ENCODE peak calls at places on chromosomes 1 and 21, in six cellular contexts. R is PC-9, N is OCI-LY7, H is mammary epithelial cell, L is astrocyte, D is HCT116. I is an unnamed sample.

GRCh38 chr1:224501836-224502235 is 67.2 kb upstream of the WDR26 start:
- DNase-seq in H (no peak), D (no peak), R (no peak), L (no peak), N (no peak), I (no peak)

GRCh38 chr21:26814374-26814773 is 30.8 kb downstream of the ADAMTS1 start:
- DNase-seq in R (no peak), N (no peak), D (no peak), L (no peak), H (no peak), I (no peak)

GRCh38 chr1:22319608-22320007 is 132.0 kb upstream of the ZBTB40 start:
- DNase-seq in H (no peak), L (no peak), N (no peak), R (no peak), D (no peak), I (no peak)

GRCh38 chr21:42558846-42559245 is 45.2 kb downstream of the SLC37A1 start:
- DNase-seq in R (no peak), L (no peak), N (no peak), H (no peak), D (no peak), I (no peak)

GRCh38 chr21:30674312-30674711 is 31.6 kb downstream of the KRTAP20-3 start:
- DNase-seq in L (no peak), H (no peak), D (no peak), N (no peak), R (no peak), I (no peak)

GRCh38 chr1:228814091-228814610 is 78.9 kb downstream of the RHOU start:
- DNase-seq in R (no peak), L (no peak), N (no peak), D (no peak), H (no peak), I (no peak)

GRCh38 chr21:24693779-24694178 is 913.5 kb downstream of the MRPL39 start:
- DNase-seq in N (no peak), L (no peak), D (no peak), R (no peak), H (no peak), I (no peak)

GRCh38 chr21:42317826-42318746 is 2.9 kb upstream of the TFF3 start:
- DNase-seq in L (no peak), N (no peak), R (no peak), D (no peak), H (no peak), I (no peak)

GRCh38 chr21:36980280-36981048 is 14.0 kb upstream of the HLCS start:
- DNase-seq in H (no peak), N (no peak), L (no peak), D (no peak), R (no peak), I (peak; percentile 65)

GRCh38 chr1:68232354-68233148 is at the start of gene WLS:
- DNase-seq in L (peak; percentile 74), H (peak; percentile 70), R (no peak), D (peak; percentile 38), N (no peak), I (peak; percentile 89)

GRCh38 chr1:98327151-98327918 is 334.2 kb upstream of the SNX7 start:
- DNase-seq in L (peak; percentile 91), H (no peak), R (peak; percentile 11), D (no peak), N (no peak), I (no peak)

GRCh38 chr1:226653311-226653921 is 85.7 kb downstream of the ITPKB start:
- DNase-seq in D (no peak), R (no peak), L (no peak), N (peak; percentile 94), H (no peak), I (no peak)

GRCh38 chr1:17189632-17190525 is 15.0 kb upstream of the PADI1 start:
- DNase-seq in D (peak; percentile 54), H (peak; percentile 92), L (peak; percentile 99), N (no peak), R (peak; percentile 90), I (peak; percentile 54)

GRCh38 chr1:185453496-185454192 is 136.6 kb upstream of the IVNS1ABP start:
- DNase-seq in N (no peak), L (peak; percentile 80), R (no peak), D (no peak), H (no peak), I (no peak)

GRCh38 chr1:179742291-179742690 is 800 bp upstream of the FAM163A start:
- DNase-seq in R (no peak), H (no peak), L (no peak), D (no peak), N (no peak), I (no peak)

GRCh38 chr1:115877511-115877910 is 36.6 kb upstream of the NHLH2 start:
- DNase-seq in H (peak; percentile 89), D (no peak), R (no peak), N (no peak), L (no peak), I (peak; percentile 50)

GRCh38 chr1:4796161-4796998 is 142.0 kb downstream of the AJAP1 start:
- DNase-seq in L (no peak), R (no peak), N (peak; percentile 89), D (no peak), H (no peak), I (no peak)

GRCh38 chr1:110125810-110126209 is 13.6 kb downstream of the UBL4B start:
- DNase-seq in D (no peak), H (no peak), L (no peak), R (no peak), N (no peak), I (no peak)

GRCh38 chr1:92094112-92094511 is 14.0 kb downstream of the BTBD8 start:
- DNase-seq in H (no peak), N (no peak), L (no peak), D (no peak), R (no peak), I (no peak)

GRCh38 chr1:225866981-225867380 is 15.2 kb downstream of the TMEM63A start:
- DNase-seq in H (no peak), N (no peak), R (no peak), D (no peak), L (no peak), I (no peak)

GRCh38 chr21:36910581-36911307 is 55.7 kb downstream of the HLCS start:
- DNase-seq in R (no peak), N (no peak), H (no peak), L (peak; percentile 70), D (no peak), I (no peak)

GRCh38 chr1:85394130-85394529 is 70.8 kb downstream of the DDAH1 start:
- DNase-seq in N (no peak), H (no peak), R (no peak), D (no peak), L (no peak), I (no peak)

GRCh38 chr21:33938381-33938780 is 22.8 kb upstream of the ATP5PO start:
- DNase-seq in R (no peak), H (no peak), L (no peak), D (no peak), N (no peak), I (no peak)

GRCh38 chr1:232204269-232204668 is 425.7 kb downstream of the SIPA1L2 start:
- DNase-seq in R (no peak), D (no peak), L (no peak), N (no peak), H (peak; percentile 23), I (no peak)

GRCh38 chr1:23019851-23020625 is 770 bp downstream of the KDM1A start:
- DNase-seq in L (no peak), H (peak; percentile 41), D (no peak), N (peak; percentile 52), R (no peak), I (peak; percentile 60)

GRCh38 chr1:16017076-16017460 is 775 bp downstream of the HSPB7 start:
- DNase-seq in D (no peak), L (no peak), R (no peak), H (no peak), N (no peak), I (no peak)

GRCh38 chr1:154719586-154720327 is 111.8 kb upstream of the ADAR start:
- DNase-seq in R (no peak), H (no peak), L (no peak), N (no peak), D (no peak), I (no peak)

GRCh38 chr1:232329103-232329788 is 300.7 kb downstream of the SIPA1L2 start:
- DNase-seq in N (no peak), L (no peak), D (no peak), R (no peak), H (no peak), I (no peak)

GRCh38 chr1:228109962-228110488 is 926 bp upstream of the MRPL55 start:
- DNase-seq in N (no peak), D (no peak), H (no peak), R (no peak), L (peak; percentile 20), I (peak; percentile 60)

GRCh38 chr1:157504646-157505045 is 47.7 kb downstream of the FCRL5 start:
- DNase-seq in H (no peak), D (no peak), R (no peak), L (no peak), N (no peak), I (no peak)
- H2AFZ ChIP-seq in H (no peak overlapping the region), D (no peak overlapping the region), R (no peak overlapping the region), L (no peak overlapping the region), N (no peak overlapping the region), I (no peak overlapping the region)

GRCh38 chr1:202569393-202570322 is 140.6 kb downstream of the SYT2 start:
- DNase-seq in R (no peak), N (no peak), H (peak; percentile 44), L (no peak), D (no peak), I (no peak)
- H3K4me2 ChIP-seq in R (no peak overlapping the region), N (no peak overlapping the region), H (no peak overlapping the region), L (no peak overlapping the region), D (no peak overlapping the region), I (no peak overlapping the region)

GRCh38 chr1:25196830-25197229 is 35.5 kb downstream of the SYF2 start:
- DNase-seq in H (no peak), D (no peak), L (no peak), N (no peak), R (no peak), I (no peak)

GRCh38 chr1:25197982-25198681 is 34.2 kb downstream of the SYF2 start:
- DNase-seq in N (no peak), R (no peak), L (no peak), D (no peak), H (peak; percentile 60), I (no peak)

GRCh38 chr1:25197235-25197930 is 34.9 kb downstream of the SYF2 start:
- DNase-seq in R (no peak), D (no peak), H (no peak), L (no peak), N (no peak), I (no peak)

GRCh38 chr1:25199876-25200620 is 32.3 kb downstream of the SYF2 start:
- DNase-seq in H (no peak), N (no peak), D (no peak), L (no peak), R (no peak), I (no peak)

DNA sequence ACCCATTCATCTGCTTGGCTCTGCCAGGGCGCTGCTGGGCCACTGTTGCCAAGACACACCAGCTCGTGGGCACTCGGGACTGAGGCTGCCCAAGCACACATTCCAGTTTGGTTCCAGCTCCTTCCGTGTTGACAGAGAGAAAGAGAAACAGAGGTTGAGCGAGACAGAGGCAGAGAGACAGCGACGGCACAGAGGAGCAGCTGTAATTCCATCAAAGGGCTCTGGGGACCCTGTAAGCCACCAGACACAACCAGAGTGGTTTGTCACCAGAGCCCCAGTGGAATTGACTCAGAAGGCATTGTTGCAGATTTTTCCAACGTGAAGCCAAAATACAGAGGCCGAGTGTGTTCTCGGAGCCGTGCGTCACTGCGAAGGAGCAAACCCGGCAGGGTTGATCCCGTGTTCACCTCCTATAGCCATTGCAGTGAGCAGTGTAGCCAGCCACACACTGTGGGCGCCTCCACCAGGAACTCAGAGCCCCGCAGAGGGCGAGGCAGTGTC is 33.5 kb downstream of the SYF2 start:
- DNase-seq in L (peak; percentile 11), H (peak; percentile 21), D (no peak), N (no peak), R (no peak), I (peak; percentile 44)
- H2AFZ ChIP-seq in L (peak overlapping the region; percentile 44), H (peak overlapping the region; percentile 88), D (no peak overlapping the region), N (no peak overlapping the region), R (no peak overlapping the region), I (peak overlapping the region; percentile 81)

GRCh38 chr21:45365608-45366241 is 39.2 kb upstream of the COL18A1 start:
- DNase-seq in N (no peak), H (no peak), L (peak; percentile 88), D (peak; percentile 67), R (peak; percentile 65), I (peak; percentile 89)
- H3K4me2 ChIP-seq in N (no peak overlapping the region), H (no peak overlapping the region), L (peak overlapping the region; percentile 25), D (peak overlapping the region; percentile 83), R (peak overlapping the region; percentile 36), I (peak overlapping the region; percentile 21)